ENCODE peak calls at places on chromosomes 1 and 21, in seven cellular contexts. I is A549, C is AG09309, P is cardiac fibroblast, O is prostate gland, J is fibroblast of mammary gland, X is glutamatergic neuron. Q is an unnamed sample.

GRCh38 chr1:231534703-231535159 is 6.3 kb downstream of the TSNAX start:
- DNase-seq in C (no peak), X (no peak), I (no peak), P (no peak), O (no peak), J (no peak), Q (no peak)

GRCh38 chr1:109425902-109426277 is 358 bp downstream of the PSMA5 start:
- DNase-seq in I (peak), O (no peak), X (no peak), P (no peak), J (peak), C (no peak), Q (no peak)

GRCh38 chr1:23699280-23700179 is 7.9 kb downstream of the RPL11 start:
- DNase-seq in P (no peak), C (no peak), I (no peak), J (peak), X (no peak), O (no peak), Q (no peak)

GRCh38 chr21:37742532-37742931 is 173.7 kb downstream of the KCNJ6 start:
- DNase-seq in X (no peak), J (no peak), I (no peak), O (no peak), C (no peak), P (no peak), Q (no peak)

GRCh38 chr1:20207546-20207945 is 21.2 kb upstream of the PLA2G2C start:
- DNase-seq in I (no peak), X (no peak), J (no peak), P (no peak), O (no peak), C (no peak), Q (no peak)

GRCh38 chr1:15760520-15761211 is 2.1 kb downstream of the FBLIM1 start:
- DNase-seq in X (no peak), I (no peak), J (peak), C (peak), O (no peak), P (peak), Q (no peak)

GRCh38 chr1:216723274-216723780 is at the start of gene ESRRG:
- DNase-seq in I (no peak), J (no peak), P (peak), C (no peak), O (peak), X (peak), Q (no peak)

GRCh38 chr1:111660204-111661150 is 40.9 kb downstream of the RAP1A start:
- DNase-seq in O (no peak), I (no peak), C (no peak), X (no peak), P (peak), J (peak), Q (no peak)

GRCh38 chr1:17723684-17724083 is 31.4 kb upstream of the ACTL8 start:
- DNase-seq in C (no peak), O (no peak), J (no peak), I (no peak), X (no peak), P (no peak), Q (no peak)
- TF ChIP-seq CTCF in C (peak), O (no peak), J (peak), I (no peak), X (no peak), P (peak), Q (no peak)

DNA sequence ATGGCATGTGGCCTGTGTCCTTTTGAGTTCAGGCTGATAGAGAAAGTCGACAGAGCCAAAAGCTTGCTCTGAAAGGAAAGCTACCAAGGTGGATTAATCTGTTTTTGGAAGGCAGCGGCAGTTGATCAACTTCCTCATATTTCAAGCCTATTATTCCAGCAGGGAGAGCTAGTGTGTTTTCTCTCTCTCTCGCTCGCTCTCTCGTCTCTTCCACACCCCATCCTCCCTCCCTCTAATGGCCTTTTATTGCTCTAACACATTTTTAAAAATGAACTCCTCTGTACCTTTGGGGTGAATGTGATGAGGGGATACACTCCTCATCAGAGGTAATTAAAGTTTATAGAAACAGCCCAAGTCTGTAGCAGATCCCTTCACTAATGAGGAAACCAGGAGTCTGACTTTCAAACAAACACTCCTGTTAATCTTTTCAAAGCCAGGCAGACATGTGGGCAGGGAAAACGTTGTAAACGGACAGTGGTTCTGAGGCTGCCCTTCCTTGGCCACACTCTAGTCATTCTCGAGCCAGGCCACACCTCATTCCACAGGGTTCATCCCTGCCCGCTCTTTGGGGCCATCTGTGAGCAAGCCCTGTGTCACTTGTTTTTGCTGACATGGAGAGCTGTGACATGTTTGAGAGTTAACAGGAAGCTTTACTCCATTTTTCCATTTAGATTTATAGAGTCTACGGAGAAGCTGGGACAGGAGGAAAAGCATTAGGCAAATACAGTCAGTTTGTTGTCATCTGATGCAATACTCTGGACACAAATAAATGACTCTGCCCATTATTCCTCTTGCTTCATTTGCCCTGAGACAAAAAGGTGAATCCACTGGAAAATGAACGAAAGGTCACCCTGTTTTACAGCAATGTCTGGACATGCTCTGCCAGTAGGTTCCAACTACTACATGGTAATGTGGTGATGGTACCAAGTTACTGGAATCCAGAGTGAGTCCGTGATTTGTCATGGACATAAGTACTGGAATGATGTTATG is 126.7 kb downstream of the CLIC6 start:
- DNase-seq in O (peak), J (peak), C (peak), I (peak), X (no peak), P (peak), Q (no peak)
- TF ChIP-seq CTCF in O (peak), J (peak), C (peak), I (peak), X (no peak), P (peak), Q (no peak)

GRCh38 chr1:158506369-158506987 is 34.5 kb downstream of the OR10R2 start:
- DNase-seq in J (peak), X (peak), C (no peak), P (peak), O (no peak), I (peak), Q (no peak)
- TF ChIP-seq CTCF in J (peak), X (peak), C (peak), P (peak), O (no peak), I (no peak), Q (peak)

GRCh38 chr1:33003657-33004056 is 33.0 kb downstream of the AK2 start:
- DNase-seq in J (no peak), X (no peak), I (no peak), C (no peak), O (no peak), P (no peak), Q (no peak)

GRCh38 chr1:32998997-32999396 is 34.4 kb upstream of the RNF19B start:
- DNase-seq in C (no peak), J (peak), O (no peak), X (no peak), I (no peak), P (peak), Q (no peak)

GRCh38 chr1:33000427-33001026 is 35.9 kb upstream of the RNF19B start:
- DNase-seq in X (no peak), O (no peak), I (no peak), P (no peak), J (no peak), C (no peak), Q (no peak)

GRCh38 chr1:33002006-33002405 is 34.7 kb downstream of the AK2 start:
- DNase-seq in J (no peak), I (no peak), X (no peak), O (no peak), P (no peak), C (no peak), Q (no peak)

GRCh38 chr1:33001282-33001681 is 35.4 kb downstream of the AK2 start:
- DNase-seq in P (no peak), C (no peak), O (no peak), X (no peak), J (no peak), I (peak), Q (no peak)
- TF ChIP-seq CTCF in P (peak), C (peak), O (peak), X (no peak), J (peak), I (no peak), Q (no peak)

GRCh38 chr1:24909388-24909898 is 20.6 kb downstream of the RUNX3 start:
- DNase-seq in I (peak), C (no peak), O (no peak), X (peak), P (peak), J (peak), Q (no peak)
- TF ChIP-seq CTCF in I (peak), C (no peak), O (peak), X (no peak), P (peak), J (peak), Q (peak)

GRCh38 chr1:41791667-41792484 is 126.8 kb downstream of the HIVEP3 start:
- DNase-seq in X (no peak), I (no peak), P (no peak), O (no peak), J (no peak), C (no peak), Q (no peak)

GRCh38 chr1:41799205-41799604 is 119.5 kb downstream of the HIVEP3 start:
- DNase-seq in J (no peak), X (no peak), C (no peak), O (no peak), P (no peak), I (no peak), Q (no peak)

GRCh38 chr1:41794031-41794430 is 124.7 kb downstream of the HIVEP3 start:
- DNase-seq in P (no peak), X (no peak), I (no peak), C (no peak), J (no peak), O (no peak), Q (no peak)

GRCh38 chr1:41792485-41792770 is 126.3 kb downstream of the HIVEP3 start:
- DNase-seq in C (no peak), P (no peak), I (no peak), O (no peak), J (no peak), X (no peak), Q (no peak)

DNA sequence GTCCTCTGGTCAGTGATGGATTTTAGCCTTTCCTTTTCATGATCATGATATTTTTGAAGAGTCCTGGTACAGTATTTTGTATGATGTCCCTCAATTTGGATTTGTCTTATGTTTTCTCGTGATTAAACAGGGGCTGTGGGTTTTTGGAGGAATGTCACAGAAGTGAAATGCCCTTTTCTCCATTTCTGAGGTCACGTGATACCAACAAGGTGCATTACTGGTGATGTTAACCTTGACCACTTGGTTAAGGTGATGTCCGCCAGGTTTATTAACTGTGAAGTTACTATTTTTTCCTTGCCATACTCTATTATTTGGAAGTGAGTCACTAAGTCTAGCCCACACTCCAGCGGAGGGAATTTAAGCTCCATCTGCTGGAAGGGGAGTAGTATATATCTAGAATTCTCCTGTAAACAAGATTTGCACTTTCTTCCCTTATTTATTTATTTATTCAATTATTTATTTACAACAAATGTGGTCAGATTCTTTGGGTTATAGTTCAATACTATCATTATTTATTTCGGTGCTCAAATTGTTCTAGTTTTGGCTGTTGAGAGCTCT is 123.4 kb downstream of the HIVEP3 start:
- DNase-seq in I (peak), C (no peak), O (no peak), X (no peak), P (peak), J (peak), Q (no peak)
- TF ChIP-seq CTCF in I (peak), C (peak), O (peak), X (no peak), P (peak), J (peak), Q (peak)

GRCh38 chr1:210263963-210264362 is 31.4 kb downstream of the SERTAD4 start:
- DNase-seq in O (no peak), C (no peak), J (no peak), X (no peak), P (no peak), I (no peak), Q (no peak)

GRCh38 chr1:210262167-210262896 is 29.7 kb downstream of the SERTAD4 start:
- DNase-seq in P (peak), O (no peak), C (peak), X (no peak), J (peak), I (no peak), Q (peak)

GRCh38 chr1:210260087-210260486 is 27.5 kb downstream of the SERTAD4 start:
- DNase-seq in J (peak), C (no peak), X (no peak), P (no peak), I (no peak), O (no peak), Q (no peak)

GRCh38 chr1:210262897-210263272 is 30.3 kb downstream of the SERTAD4 start:
- DNase-seq in P (no peak), O (no peak), I (no peak), X (no peak), C (peak), J (peak), Q (peak)

DNA sequence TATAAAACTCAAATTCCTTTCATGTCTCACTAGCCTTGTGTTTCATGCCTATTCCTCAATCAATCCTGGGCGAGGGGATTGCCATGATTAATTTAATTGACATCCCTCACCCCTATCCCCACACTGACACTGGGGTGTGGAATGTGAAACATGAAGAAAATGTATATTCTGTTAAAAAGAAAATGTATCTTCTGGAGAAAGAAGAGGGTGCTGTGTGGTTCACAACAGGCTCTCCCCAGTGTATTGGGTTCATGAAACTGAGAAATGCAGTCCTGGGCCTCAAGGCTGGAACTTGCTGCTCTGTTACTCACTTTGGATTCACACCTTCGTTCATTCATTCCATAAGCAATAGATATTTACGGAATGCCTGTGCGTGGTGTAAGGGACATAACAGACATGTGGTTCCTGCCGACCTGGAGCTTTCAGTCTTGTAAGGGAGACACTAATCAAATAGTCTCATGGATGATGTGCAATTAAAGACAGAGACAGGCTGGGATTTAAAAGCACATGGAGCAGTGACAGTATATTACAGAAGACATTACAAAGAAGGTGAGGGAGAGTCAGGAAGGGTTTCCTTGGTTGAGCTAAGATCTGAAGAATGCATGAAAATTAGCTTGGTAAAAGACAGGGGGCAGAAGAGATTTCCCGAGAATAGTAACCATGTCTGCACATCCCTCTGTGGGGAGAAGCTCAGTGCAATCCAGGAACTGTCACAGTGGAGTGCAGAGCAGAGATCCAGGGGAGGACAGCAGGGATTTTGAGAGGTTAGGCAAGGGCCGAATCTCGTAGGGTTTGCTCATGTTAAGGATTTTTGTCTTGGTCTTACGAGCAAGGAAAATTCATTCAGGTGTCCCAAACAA is 32.2 kb downstream of the SERTAD4 start:
- DNase-seq in O (no peak), P (peak), C (no peak), J (no peak), I (peak), X (no peak), Q (no peak)
- TF ChIP-seq CTCF in O (no peak), P (no peak), C (peak), J (peak), I (no peak), X (no peak), Q (peak)

GRCh38 chr1:3453203-3453761 is 1.2 kb upstream of the ARHGEF16 start:
- DNase-seq in P (peak), C (peak), I (peak), O (peak), X (peak), J (peak), Q (peak)
- TF ChIP-seq CTCF in P (peak), C (peak), I (peak), O (peak), X (peak), J (peak), Q (peak)

DNA sequence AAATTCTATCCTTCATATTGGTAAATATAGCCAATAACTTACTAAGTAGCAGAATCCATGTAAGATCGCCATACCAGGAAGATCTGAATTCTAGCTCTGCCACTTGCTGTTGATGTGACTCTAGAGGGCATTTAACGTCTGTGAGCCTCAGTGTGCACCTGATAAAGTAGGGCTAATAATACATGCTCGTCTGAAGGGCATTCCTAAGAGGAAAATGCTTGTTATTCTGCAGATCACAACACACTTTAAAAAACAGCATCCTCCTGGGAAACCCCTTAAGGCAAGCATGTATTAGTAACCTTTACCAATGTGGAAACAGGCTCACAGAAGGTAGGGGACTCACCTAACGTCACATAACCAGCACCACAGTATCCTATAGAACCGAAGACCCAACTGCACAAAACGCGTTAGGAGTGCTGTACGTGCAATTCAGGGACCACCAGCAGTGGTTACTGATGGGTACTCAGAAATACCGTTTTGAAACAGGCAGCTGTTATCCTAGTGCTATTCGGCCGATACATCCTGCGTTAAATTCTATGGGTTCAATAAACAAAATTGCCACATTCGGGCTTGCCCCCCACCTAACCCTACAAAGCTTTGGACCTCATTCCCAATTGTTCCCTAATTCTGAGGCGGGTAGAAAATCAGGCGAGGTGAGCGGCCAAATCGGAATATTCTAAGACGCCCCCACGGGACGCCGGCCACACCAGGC is 758 bp downstream of the DEPDC1 start:
- DNase-seq in P (no peak), X (peak), I (peak), O (no peak), C (no peak), J (no peak), Q (no peak)
- TF ChIP-seq CTCF in P (no peak), X (no peak), I (no peak), O (no peak), C (no peak), J (no peak), Q (no peak)

Q was measured in AG09319.